ENCODE peak calls at places on chromosomes 5 and 9, in six cellular contexts. U is kidney epithelial cell, G is GM20000, Z is GM10248, C is SHP77, E is Caki2. O is an unnamed sample.

GRCh38 chr5:160751297-160751696 is 100.7 kb downstream of the ATP10B start:
- DNase-seq in U (no peak), G (no peak), Z (no peak), C (no peak), E (no peak), O (no peak)

GRCh38 chr5:15968994-15969393 is 210.6 kb downstream of the MARCHF11 start:
- DNase-seq in U (no peak), G (no peak), Z (no peak), C (no peak), E (no peak), O (no peak)

GRCh38 chr9:83062011-83062652 is 810 bp downstream of the RASEF start:
- DNase-seq in U (no peak), G (no peak), Z (no peak), C (no peak), E (peak), O (no peak)

GRCh38 chr9:70630971-70631370 is 216.5 kb upstream of the KLF9 start:
- DNase-seq in U (no peak), G (no peak), Z (no peak), C (no peak), E (no peak), O (no peak)

GRCh38 chr9:75615284-75615683 is 275.2 kb upstream of the PCSK5 start:
- DNase-seq in U (no peak), G (no peak), Z (no peak), C (peak), E (no peak), O (no peak)

GRCh38 chr5:98736753-98737152 is 36.7 kb upstream of the RGMB start:
- DNase-seq in U (no peak), G (no peak), Z (no peak), C (no peak), E (no peak), O (no peak)

GRCh38 chr9:80699551-80699998 is 989.8 kb downstream of the TLE1 start:
- DNase-seq in U (peak), G (no peak), Z (no peak), C (no peak), E (peak), O (no peak)

GRCh38 chr5:143054480-143054941 is 284.3 kb downstream of the ARHGAP26 start:
- DNase-seq in U (no peak), G (peak), Z (peak), C (peak), E (peak), O (peak)

GRCh38 chr9:126591083-126591482 is 22.6 kb upstream of the LMX1B start:
- DNase-seq in U (no peak), G (no peak), Z (no peak), C (no peak), E (peak), O (no peak)

GRCh38 chr5:102296229-102296817 is at the start of gene SLCO4C1:
- DNase-seq in U (peak), G (peak), Z (peak), C (peak), E (peak), O (peak)

GRCh38 chr9:126160067-126160853 is 166.4 kb upstream of the MVB12B start:
- DNase-seq in U (no peak), G (peak), Z (no peak), C (no peak), E (no peak), O (peak)

GRCh38 chr5:109880907-109881685 is 191.4 kb downstream of the MAN2A1 start:
- DNase-seq in U (no peak), G (no peak), Z (no peak), C (peak), E (no peak), O (no peak)

GRCh38 chr5:142013734-142014495 is 1.1 kb upstream of the GNPDA1 start:
- DNase-seq in U (no peak), G (no peak), Z (no peak), C (no peak), E (peak), O (no peak)

GRCh38 chr9:99299214-99300102 is 77.4 kb downstream of the SEC61B start:
- DNase-seq in U (peak), G (peak), Z (no peak), C (no peak), E (peak), O (peak)

GRCh38 chr5:54347221-54347865 is 37.0 kb upstream of the ARL15 start:
- DNase-seq in U (no peak), G (no peak), Z (no peak), C (no peak), E (no peak), O (no peak)

GRCh38 chr9:113720495-113720894 is 155.6 kb upstream of the ZNF618 start:
- DNase-seq in U (no peak), G (no peak), Z (no peak), C (no peak), E (no peak), O (no peak)

GRCh38 chr5:177098103-177098771 is 11.5 kb downstream of the FGFR4 start:
- DNase-seq in U (no peak), G (no peak), Z (no peak), C (peak), E (no peak), O (no peak)

GRCh38 chr5:155263381-155263780 is 249.8 kb downstream of the KIF4B start:
- DNase-seq in U (no peak), G (no peak), Z (no peak), C (no peak), E (no peak), O (no peak)

GRCh38 chr5:126852104-126852531 is 75.2 kb downstream of the LMNB1 start:
- DNase-seq in U (no peak), G (peak), Z (no peak), C (no peak), E (no peak), O (peak)

GRCh38 chr5:141604318-141604717 is 14.5 kb downstream of the DIAPH1 start:
- DNase-seq in U (peak), G (no peak), Z (no peak), C (no peak), E (peak), O (no peak)

GRCh38 chr9:117718085-117718484 is 13.9 kb downstream of the TLR4 start:
- DNase-seq in U (no peak), G (peak), Z (peak), C (no peak), E (no peak), O (peak)